ENCODE peak calls at places on chromosomes 13 and 19, in four cellular contexts. C is GM23338, A is esophagus muscularis mucosa, Q is SK-N-SH. Z is an unnamed sample.

GRCh38 chr13:113548171-113548641 is 36.3 kb upstream of the TFDP1 start:
- DNase-seq in C (no peak), A (no peak), Q (peak), Z (no peak)

GRCh38 chr19:16435999-16436650 is 35.6 kb downstream of the EPS15L1 start:
- DNase-seq in C (no peak), A (no peak), Q (no peak), Z (no peak)

GRCh38 chr13:109243311-109243951 is 543.0 kb downstream of the IRS2 start:
- DNase-seq in C (peak), A (no peak), Q (no peak), Z (no peak)

GRCh38 chr13:101291216-101291615 is 125.1 kb downstream of the NALCN start:
- DNase-seq in C (no peak), A (no peak), Q (no peak), Z (no peak)

GRCh38 chr19:18879579-18880373 is 16.2 kb downstream of the CERS1 start:
- DNase-seq in C (peak), A (no peak), Q (peak), Z (no peak)

GRCh38 chr13:113373811-113374485 is 10.0 kb upstream of the GRTP1 start:
- DNase-seq in C (no peak), A (peak), Q (no peak), Z (no peak)

GRCh38 chr13:101514695-101515275 is 62.3 kb downstream of the ITGBL1 start:
- DNase-seq in C (peak), A (no peak), Q (peak), Z (no peak)

GRCh38 chr19:49347835-49348234 is 12.6 kb downstream of the CD37 start:
- DNase-seq in C (peak), A (no peak), Q (peak), Z (no peak)

GRCh38 chr13:99374994-99375805 is 68.0 kb upstream of the GPR183 start:
- DNase-seq in C (no peak), A (no peak), Q (no peak), Z (no peak)

GRCh38 chr13:110227864-110228643 is 78.9 kb downstream of the COL4A1 start:
- DNase-seq in C (no peak), A (peak), Q (no peak), Z (no peak)

GRCh38 chr19:45070214-45070613 is 6.1 kb downstream of the ZNF296 start:
- DNase-seq in C (no peak), A (no peak), Q (no peak), Z (no peak)

GRCh38 chr19:45069056-45069455 is 7.2 kb downstream of the ZNF296 start:
- DNase-seq in C (peak), A (no peak), Q (peak), Z (peak)

GRCh38 chr19:45071545-45071938 is 4.7 kb downstream of the ZNF296 start:
- DNase-seq in C (no peak), A (no peak), Q (peak), Z (no peak)

GRCh38 chr19:45071969-45072790 is 4.1 kb downstream of the ZNF296 start:
- DNase-seq in C (no peak), A (no peak), Q (no peak), Z (no peak)

GRCh38 chr19:45070861-45071544 is 5.3 kb downstream of the ZNF296 start:
- DNase-seq in C (no peak), A (no peak), Q (peak), Z (peak)
- TF ChIP-seq POLR2AphosphoS5 in C (no peak), A (no peak), Q (no peak), Z (peak)

DNA sequence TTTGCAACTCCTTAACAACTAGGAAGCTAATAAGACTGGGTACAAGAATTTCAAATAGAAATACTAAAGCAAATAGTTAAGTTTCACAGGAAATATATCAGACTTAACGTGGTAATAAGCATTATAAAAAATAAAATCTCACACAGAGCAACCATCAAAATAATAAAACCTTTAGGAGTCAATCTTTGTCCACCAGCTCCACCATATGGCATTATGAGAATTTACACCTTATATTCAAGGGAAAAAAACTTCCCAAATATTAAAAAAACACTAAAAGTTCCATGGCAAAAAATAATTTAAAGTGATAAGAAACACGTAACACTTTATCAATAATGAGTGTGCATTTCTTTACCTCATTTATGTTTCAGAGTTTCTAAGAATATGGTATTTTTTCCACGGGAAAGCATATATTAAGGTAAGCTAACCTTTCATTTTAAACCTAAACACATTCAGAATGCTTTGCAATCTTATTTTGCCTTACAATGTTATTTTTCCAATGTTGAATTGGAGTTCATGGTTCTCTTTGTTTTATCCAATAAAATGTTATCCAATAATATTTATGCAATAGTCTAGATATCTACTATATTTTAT is 423.2 kb upstream of the SGCG start:
- DNase-seq in C (peak), A (no peak), Q (peak), Z (no peak)
- TF ChIP-seq CTCF in C (peak), A (no peak), Q (peak), Z (no peak)

GRCh38 chr19:5697890-5698634 is 8.0 kb downstream of the RPL36 start:
- DNase-seq in C (peak), A (no peak), Q (peak), Z (no peak)
- H3K27ac ChIP-seq in C (no peak), A (no peak), Q (no peak), Z (no peak)

GRCh38 chr13:42039946-42040729 is 8.3 kb upstream of the DGKH start:
- DNase-seq in C (peak), A (peak), Q (peak), Z (peak)
- TF ChIP-seq POLR2AphosphoS5 in C (no peak), A (peak), Q (peak), Z (peak)

DNA sequence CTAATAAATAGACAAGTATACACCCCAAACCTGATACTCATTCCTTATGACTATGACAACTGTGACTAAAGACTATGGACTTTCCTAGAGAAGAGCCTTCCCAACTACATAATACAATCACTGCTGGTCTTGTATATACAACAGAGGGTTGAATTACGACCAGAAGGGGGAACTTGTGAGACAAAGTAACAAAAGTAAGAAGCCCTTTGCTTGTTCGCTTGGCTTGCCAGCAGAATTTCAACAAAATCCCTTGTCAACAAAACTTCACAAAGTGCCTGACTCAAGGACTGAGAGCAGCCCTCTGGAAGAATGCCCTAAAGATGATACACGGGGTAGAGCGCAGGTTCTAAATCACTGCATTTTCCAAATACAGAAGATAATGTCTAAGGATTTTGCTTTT is 99.4 kb downstream of the WASF3 start:
- DNase-seq in C (peak), A (no peak), Q (no peak), Z (no peak)
- TF ChIP-seq CTCF in C (peak), A (no peak), Q (peak), Z (no peak)

Z was measured in prostate gland.